ENCODE peak calls at places on chromosomes 4 and X, in seven cellular contexts. T is GM23248; P is upper lobe of left lung; V is lower lobe of right lung; Q is GM23338; I is CD8-positive, alpha-beta T cell; K is H9. Z is an unnamed sample. For H3K4me1, the result is how much of the 10 kb centered on the place peaks cover.

GRCh38 chr4:138412847-138413246 is 170.7 kb upstream of the SLC7A11 start:
- DNase-seq in Q (no peak), P (no peak), T (no peak), V (no peak), I (no peak), K (no peak), Z (no peak)

GRCh38 chr4:11079171-11079570 is 349.5 kb downstream of the HS3ST1 start:
- DNase-seq in Q (no peak), T (peak), P (no peak), I (no peak), V (no peak), K (no peak), Z (no peak)

GRCh38 chr4:78588894-78589545 is 37.5 kb downstream of the ANXA3 start:
- DNase-seq in V (no peak), P (no peak), K (no peak), T (no peak), Q (no peak), I (no peak), Z (no peak)

GRCh38 chrX:28609917-28610613 is 22.8 kb downstream of the IL1RAPL1 start:
- DNase-seq in K (no peak), T (no peak), Q (no peak), V (no peak), I (no peak), P (peak), Z (no peak)

GRCh38 chr4:46937493-46937892 is 28.4 kb upstream of the COX7B2 start:
- DNase-seq in Q (peak), I (no peak), V (no peak), K (no peak), P (no peak), T (peak), Z (no peak)

GRCh38 chrX:281166-281999 is at the start of gene PLCXD1:
- DNase-seq in I (peak), T (peak), K (peak), P (no peak), Q (peak), V (peak), Z (no peak)

GRCh38 chr4:139704915-139705485 is 39.4 kb downstream of the MGST2 start:
- DNase-seq in V (no peak), I (no peak), Q (peak), K (no peak), P (no peak), T (peak), Z (no peak)

GRCh38 chrX:129737921-129738320 is 858 bp upstream of the XPNPEP2 start:
- DNase-seq in K (no peak), T (peak), V (no peak), Q (no peak), I (no peak), P (no peak), Z (no peak)

GRCh38 chr4:98566491-98567008 is 91.9 kb downstream of the TSPAN5 start:
- DNase-seq in T (peak), I (no peak), K (no peak), P (no peak), Q (no peak), V (no peak), Z (no peak)

GRCh38 chr4:41458689-41459088 is 79.3 kb upstream of the LIMCH1 start:
- DNase-seq in Q (no peak), P (no peak), T (no peak), I (no peak), V (no peak), K (no peak), Z (no peak)

GRCh38 chr4:123415977-123416376 is 19.4 kb downstream of the SPRY1 start:
- DNase-seq in Q (no peak), T (peak), I (peak), P (peak), V (no peak), K (no peak), Z (no peak)

GRCh38 chr4:84151574-84151973 is 347.5 kb downstream of the NKX6-1 start:
- DNase-seq in T (no peak), P (no peak), V (no peak), Q (peak), I (no peak), K (no peak), Z (no peak)

GRCh38 chr4:86294883-86295282 is 65.0 kb downstream of the MAPK10 start:
- DNase-seq in P (no peak), K (no peak), T (no peak), Q (no peak), V (no peak), I (no peak), Z (no peak)

GRCh38 chrX:2192584-2193272 is 308.0 kb downstream of the DHRSX start:
- DNase-seq in Q (no peak), T (no peak), K (no peak), V (no peak), P (no peak), I (no peak), Z (no peak)

GRCh38 chr4:76212851-76213414 is 691 bp downstream of the SCARB2 start:
- DNase-seq in K (no peak), T (peak), P (no peak), Q (peak), I (peak), V (no peak), Z (peak)

GRCh38 chr4:135354876-135355275 is 1153.3 kb upstream of the PABPC4L start:
- DNase-seq in T (no peak), Q (no peak), V (no peak), I (no peak), K (no peak), P (no peak), Z (no peak)

GRCh38 chrX:65985922-65986588 is 53.8 kb downstream of the VSIG4 start:
- DNase-seq in V (no peak), T (peak), P (peak), Q (peak), I (peak), K (peak), Z (peak)

GRCh38 chrX:2226182-2226581 is 274.6 kb downstream of the DHRSX start:
- DNase-seq in I (no peak), K (no peak), P (peak), Q (no peak), T (no peak), V (no peak), Z (no peak)

GRCh38 chr4:23932935-23933334 is 43.1 kb upstream of the PPARGC1A start:
- DNase-seq in T (peak), I (no peak), V (no peak), Q (peak), P (no peak), K (peak), Z (no peak)

GRCh38 chrX:13432376-13432775 is 112.5 kb upstream of the ATXN3L start:
- DNase-seq in I (no peak), Q (no peak), T (peak), P (peak), V (no peak), K (no peak), Z (no peak)
- H3K27ac ChIP-seq in I (no peak), Q (no peak), T (peak), P (no peak), V (peak), K (no peak), Z (no peak)

DNA sequence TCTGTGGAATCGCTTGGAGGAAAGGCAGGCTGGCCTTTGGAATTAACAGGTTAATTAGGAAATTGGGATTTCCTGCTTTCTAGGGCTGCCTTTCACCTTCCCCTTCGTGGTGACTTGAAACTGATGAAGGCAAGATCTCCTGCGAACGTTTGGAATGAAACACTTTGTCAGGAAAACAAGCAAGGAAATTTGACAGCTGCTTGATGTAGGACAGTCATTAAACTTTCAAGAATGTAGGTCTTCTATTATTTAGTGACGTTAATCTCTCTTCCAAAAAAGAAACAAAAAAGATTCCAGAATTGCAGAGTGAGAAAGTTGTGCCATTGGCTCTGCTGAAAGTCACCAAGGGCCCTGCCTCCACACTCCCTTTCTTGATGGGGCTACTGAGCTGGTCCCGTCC is 155.6 kb upstream of the SCML1 start:
- DNase-seq in V (no peak), Q (no peak), K (no peak), T (no peak), I (no peak), P (no peak), Z (no peak)
- H3K4me1 ChIP-seq in V (under half), Q (under half), K (under half), T (half or more), I (under half), P (under half), Z (under half)

DNA sequence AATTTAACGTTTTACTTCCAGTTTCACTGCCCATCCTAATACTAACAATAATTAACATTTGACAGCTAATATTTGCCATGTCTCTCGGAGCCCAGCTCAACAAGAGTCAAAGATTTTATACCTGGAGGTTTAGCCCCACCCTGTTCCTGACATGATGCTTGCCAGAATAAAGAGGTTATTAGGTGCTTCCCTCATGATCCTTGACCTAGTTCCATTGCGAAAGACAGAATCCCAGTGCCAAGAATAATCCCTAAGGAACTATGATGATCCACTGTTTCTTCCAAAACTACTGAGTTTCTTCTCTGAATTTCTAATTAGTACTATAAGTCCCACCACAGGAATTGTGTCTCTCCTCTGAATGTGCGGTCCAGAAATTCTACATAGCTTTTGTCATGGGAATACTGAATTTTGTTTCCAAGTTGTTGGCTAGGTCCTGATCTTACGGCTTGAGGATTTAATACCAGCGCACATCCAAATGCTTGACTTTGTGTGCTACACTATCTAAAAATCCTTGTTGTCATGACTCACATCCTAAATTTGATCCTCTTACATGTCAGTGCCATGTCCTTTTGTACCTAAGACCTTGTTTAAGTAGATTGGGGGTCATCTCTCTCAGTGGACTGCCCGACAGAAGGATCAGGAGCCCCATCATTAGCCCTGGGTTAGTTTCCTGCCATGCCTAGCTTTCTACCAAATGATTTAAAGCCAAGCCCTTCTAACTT is 23.1 kb downstream of the ANTXR2 start:
- DNase-seq in I (no peak), Q (no peak), P (no peak), T (no peak), V (no peak), K (no peak), Z (no peak)
- H3K27ac ChIP-seq in I (no peak), Q (no peak), P (no peak), T (no peak), V (no peak), K (no peak), Z (no peak)

DNA sequence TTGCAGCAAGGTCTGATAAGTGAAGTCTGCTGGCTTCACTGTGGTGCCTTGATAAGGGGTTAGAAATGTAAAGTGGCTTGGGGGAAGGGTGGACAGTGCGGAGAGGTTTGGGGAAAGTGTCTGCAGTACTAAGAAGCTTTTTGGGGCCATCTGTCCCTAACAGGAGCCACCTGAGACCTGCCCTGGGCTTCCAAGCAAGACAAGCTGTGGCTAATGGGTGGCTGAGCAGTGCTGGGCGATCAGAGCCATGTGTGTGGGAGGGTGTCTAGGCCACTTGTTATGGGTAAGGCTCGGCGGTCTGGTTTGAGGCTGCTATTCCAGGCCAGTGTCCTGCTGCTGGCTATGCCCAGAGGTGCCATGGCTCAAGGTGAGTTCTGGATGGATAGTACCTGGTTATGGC is 185.4 kb upstream of the MTMR8 start:
- DNase-seq in P (no peak), I (no peak), V (no peak), Q (no peak), K (no peak), T (no peak), Z (no peak)
- H3K4me1 ChIP-seq in P (under half), I (under half), V (under half), Q (under half), K (under half), T (under half), Z (under half)

DNA sequence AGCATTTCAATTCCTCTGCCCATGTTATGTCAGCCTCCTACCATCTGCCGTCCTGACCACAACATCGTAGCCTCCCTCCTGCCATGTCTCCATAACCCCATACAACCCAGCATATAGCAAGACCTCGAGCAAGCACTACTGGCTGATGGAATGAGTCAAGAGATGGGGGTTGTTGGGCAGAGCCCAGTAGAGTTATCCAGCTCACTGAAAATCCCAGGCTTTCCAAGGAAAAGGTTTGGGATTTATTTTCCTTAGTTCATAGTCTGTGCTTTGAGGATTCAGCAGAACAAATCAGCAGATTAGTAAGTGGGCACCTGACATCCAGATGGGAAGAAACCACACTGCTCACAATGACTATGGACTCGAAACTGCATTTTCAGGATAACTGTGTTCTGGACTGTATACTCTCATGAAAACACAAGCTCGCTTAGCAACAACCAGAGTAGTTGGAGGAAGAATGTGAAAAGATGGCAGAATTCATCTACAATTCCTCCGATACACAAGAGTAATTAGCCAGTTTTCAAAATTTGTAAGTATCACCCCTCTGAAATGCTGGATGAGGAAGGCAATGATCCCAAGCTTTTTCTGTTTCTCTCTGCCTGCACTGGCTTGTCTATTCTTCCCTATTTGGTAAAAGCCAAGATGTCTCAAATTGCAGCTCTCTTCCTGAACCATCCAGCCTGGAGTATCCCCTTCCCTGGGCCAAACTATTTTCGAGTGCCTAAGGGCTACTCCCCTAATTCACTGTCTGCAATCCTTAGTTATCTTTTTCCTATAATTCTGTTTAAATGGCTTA is 186.2 kb upstream of the TBL1X start:
- DNase-seq in I (no peak), K (no peak), V (no peak), T (peak), P (no peak), Q (no peak), Z (no peak)
- H3K27ac ChIP-seq in I (no peak), K (no peak), V (no peak), T (no peak), P (no peak), Q (no peak), Z (no peak)

DNA sequence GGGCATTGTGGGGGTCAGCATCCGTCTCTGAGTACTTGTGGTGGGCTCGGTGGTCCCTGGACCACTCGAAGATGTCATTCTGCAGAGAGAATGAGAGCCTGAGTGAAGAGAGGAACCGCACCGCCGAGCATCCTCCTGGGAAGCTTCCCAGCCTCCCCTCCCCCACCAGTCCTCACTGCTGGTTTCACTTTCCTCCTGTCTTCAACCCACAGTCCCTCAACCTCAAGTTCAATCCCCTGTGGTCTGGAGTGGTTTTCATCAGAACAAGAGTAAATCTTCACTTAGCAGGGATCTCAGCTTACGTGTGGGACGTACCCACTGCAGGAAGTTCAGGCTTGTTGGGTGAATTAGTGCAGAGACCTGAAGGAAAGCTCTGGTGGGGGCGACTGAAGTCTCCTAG is 117.8 kb downstream of the SCD5 start:
- DNase-seq in V (no peak), I (no peak), K (no peak), P (no peak), Q (peak), T (no peak), Z (no peak)
- H3K4me1 ChIP-seq in V (under half), I (under half), K (under half), P (under half), Q (under half), T (under half), Z (under half)

DNA sequence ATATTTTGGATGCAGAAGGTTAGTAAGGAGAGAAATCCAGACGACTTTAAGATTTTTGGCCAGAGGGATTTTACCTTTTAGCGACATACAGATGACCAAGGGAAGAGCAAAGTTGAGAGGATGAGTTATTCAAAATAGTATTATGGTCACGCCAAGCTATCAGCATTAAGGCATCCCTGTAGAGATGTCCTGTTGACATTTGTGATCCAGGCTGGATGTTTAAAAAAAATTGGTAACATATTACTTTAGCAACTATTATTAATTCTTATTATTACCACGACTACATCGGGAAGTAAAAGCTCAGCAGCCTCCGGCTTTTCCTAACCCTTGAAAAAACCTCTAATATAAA is 562 bp upstream of the OSTC start:
- DNase-seq in P (no peak), I (no peak), T (no peak), K (no peak), V (no peak), Q (no peak), Z (no peak)
- H3K27ac ChIP-seq in P (peak), I (peak), T (peak), K (no peak), V (no peak), Q (no peak), Z (peak)